ENCODE peak calls at places on chromosomes 4 and X, in four cellular contexts. T is K562, Y is GM12878, D is H1. L is an unnamed sample.
A peak's percentile ranks its signal among the peaks of the same experiment; 100 is the strongest.

GRCh38 chrX:10722804-10723364 is 102.5 kb upstream of the MID1 start:
- DNase-seq in T (peak; percentile 49), Y (no peak), D (peak; percentile 76), L (peak; percentile 65)

GRCh38 chr4:152089564-152089963 is 328.8 kb upstream of the GATB start:
- DNase-seq in T (no peak), Y (no peak), D (no peak), L (no peak)

GRCh38 chrX:106711375-106711774 is 15.1 kb upstream of the RNF128 start:
- DNase-seq in T (no peak), Y (no peak), D (no peak), L (no peak)

GRCh38 chr4:53932784-53933183 is 131.6 kb downstream of the CHIC2 start:
- DNase-seq in T (no peak), Y (no peak), D (no peak), L (no peak)

GRCh38 chr4:145796338-145796737 is 116.4 kb downstream of the C4orf51 start:
- DNase-seq in T (no peak), Y (no peak), D (no peak), L (no peak)

GRCh38 chr4:167897116-167897515 is 195.2 kb upstream of the ANXA10 start:
- DNase-seq in T (no peak), Y (no peak), D (no peak), L (peak; percentile 15)

GRCh38 chrX:42770566-42770965 is 7.4 kb downstream of the PPP1R2C start:
- DNase-seq in T (no peak), Y (no peak), D (no peak), L (no peak)

GRCh38 chrX:13064599-13065143 is 20.3 kb upstream of the FAM9C start:
- DNase-seq in T (no peak), Y (no peak), D (no peak), L (no peak)

GRCh38 chrX:11893933-11894710 is 136.1 kb downstream of the MSL3 start:
- DNase-seq in T (no peak), Y (no peak), D (no peak), L (no peak)

GRCh38 chr4:133910165-133910564 is 291.4 kb downstream of the PABPC4L start:
- DNase-seq in T (no peak), Y (no peak), D (no peak), L (no peak)

GRCh38 chrX:42934020-42934701 is 156.2 kb upstream of the PPP1R2C start:
- DNase-seq in T (no peak), Y (peak; percentile 75), D (no peak), L (no peak)

GRCh38 chr4:67475155-67475554 is 70.1 kb downstream of the CENPC start:
- DNase-seq in T (no peak), Y (no peak), D (no peak), L (no peak)

GRCh38 chrX:78104447-78105176 is 564 bp downstream of the PGK1 start:
- DNase-seq in T (peak; percentile 38), Y (no peak), D (no peak), L (peak; percentile 19)

GRCh38 chr4:82275431-82276423 is 98.1 kb downstream of the HNRNPD start:
- DNase-seq in T (peak; percentile 49), Y (no peak), D (peak; percentile 49), L (no peak)

GRCh38 chr4:54066718-54067129 is 2.3 kb upstream of the CHIC2 start:
- DNase-seq in T (peak; percentile 70), Y (no peak), D (no peak), L (no peak)

GRCh38 chr4:154595807-154596206 is 5.3 kb upstream of the FGA start:
- DNase-seq in T (no peak), Y (no peak), D (no peak), L (no peak)

GRCh38 chrX:81174286-81174685 is 27.4 kb downstream of the HMGN5 start:
- DNase-seq in T (no peak), Y (no peak), D (no peak), L (no peak)

GRCh38 chr4:150782311-150782710 is 200.4 kb downstream of the MAB21L2 start:
- DNase-seq in T (no peak), Y (no peak), D (no peak), L (peak; percentile 10)

GRCh38 chr4:65669008-65669971 is 999 bp downstream of the EPHA5 start:
- DNase-seq in T (no peak), Y (no peak), D (peak; percentile 71), L (peak; percentile 22)

GRCh38 chr4:7004331-7004730 is 38.8 kb upstream of the TADA2B start:
- DNase-seq in T (no peak), Y (no peak), D (no peak), L (no peak)

GRCh38 chr4:93781198-93781597 is 47.4 kb upstream of the ATOH1 start:
- DNase-seq in T (no peak), Y (no peak), D (no peak), L (no peak)

GRCh38 chrX:8851487-8851886 is 50.3 kb upstream of the FAM9A start:
- DNase-seq in T (no peak), Y (no peak), D (no peak), L (no peak)

GRCh38 chr4:110533590-110533910 is 57.6 kb downstream of the ENPEP start:
- DNase-seq in T (no peak), Y (no peak), D (no peak), L (no peak)

GRCh38 chr4:82201805-82202636 is 171.8 kb downstream of the HNRNPD start:
- DNase-seq in T (peak; percentile 23), Y (no peak), D (peak; percentile 71), L (peak; percentile 17)

GRCh38 chrX:134604701-134605271 is 53.5 kb downstream of the PLAC1 start:
- DNase-seq in T (no peak), Y (no peak), D (no peak), L (no peak)

GRCh38 chrX:6852121-6852520 is 295.4 kb upstream of the STS start:
- DNase-seq in T (no peak), Y (no peak), D (no peak), L (no peak)

GRCh38 chrX:114581528-114582263 is 2.2 kb upstream of the HTR2C start:
- DNase-seq in T (no peak), Y (no peak), D (peak; percentile 50), L (peak; percentile 30)

GRCh38 chr4:146318894-146319293 is 104.6 kb downstream of the REELD1 start:
- DNase-seq in T (no peak), Y (no peak), D (no peak), L (no peak)

GRCh38 chr4:124685851-124686250 is 26.7 kb downstream of the ANKRD50 start:
- DNase-seq in T (no peak), Y (no peak), D (no peak), L (no peak)

GRCh38 chr4:95213361-95213760 is 335.4 kb downstream of the UNC5C start:
- DNase-seq in T (no peak), Y (no peak), D (no peak), L (no peak)

GRCh38 chrX:101347859-101348451 is 587 bp downstream of the TIMM8A start:
- DNase-seq in T (peak; percentile 38), Y (no peak), D (no peak), L (peak; percentile 46)

GRCh38 chr4:99979872-99980271 is 29.8 kb upstream of the H2AZ1 start:
- DNase-seq in T (no peak), Y (no peak), D (no peak), L (no peak)

DNA sequence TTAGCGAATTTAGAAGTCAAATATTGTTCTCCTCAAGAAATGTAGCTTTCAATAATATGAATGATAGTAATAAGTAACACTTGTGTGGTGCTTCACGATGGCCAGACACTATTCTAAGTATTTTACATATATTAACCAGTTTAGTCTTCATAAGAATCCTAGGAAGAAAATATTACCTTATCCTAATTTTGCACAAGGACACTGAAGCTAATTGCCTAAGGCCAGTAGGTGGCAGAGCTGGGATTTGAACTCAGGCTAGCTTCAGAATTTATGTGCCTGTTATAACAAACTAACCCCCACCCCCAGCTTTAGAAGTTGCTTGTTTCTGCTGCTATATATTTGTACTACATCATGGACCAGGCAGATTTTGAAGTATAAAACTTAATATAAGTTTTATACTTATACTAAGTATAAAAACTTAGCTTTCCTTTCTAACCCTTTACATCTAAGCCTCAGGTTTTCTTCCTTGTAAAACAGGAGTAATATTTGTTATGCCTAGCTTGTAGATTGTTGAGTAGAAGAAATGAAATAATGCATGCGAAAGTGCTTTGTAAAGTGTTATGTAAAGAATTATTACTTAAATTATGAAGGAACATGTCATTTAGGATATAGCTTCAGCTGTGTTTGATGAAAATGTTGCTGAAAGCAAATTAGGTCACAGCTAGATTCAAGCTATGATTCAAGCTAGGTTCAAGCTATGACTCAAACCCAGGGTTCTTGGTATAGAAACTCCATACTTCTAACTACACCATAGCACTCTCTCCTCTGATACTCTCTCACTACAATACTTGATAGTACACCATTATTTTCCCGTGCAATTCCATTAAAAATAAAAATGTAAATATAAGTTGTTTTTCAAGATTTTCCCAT is 4.2 kb upstream of the CDS1 start:
- DNase-seq in T (peak; percentile 29), Y (no peak), D (no peak), L (peak; percentile 17)
- H2AFZ ChIP-seq in T (no peak overlapping the region), Y (no peak overlapping the region), D (no peak overlapping the region), L (no peak overlapping the region)

GRCh38 chr4:164748375-164748774 is 5.6 kb upstream of the SMIM31 start:
- DNase-seq in T (no peak), Y (no peak), D (no peak), L (peak; percentile 13)
- TF ChIP-seq NRF1 in T (no peak), Y (no peak), D (no peak), L (no peak)

DNA sequence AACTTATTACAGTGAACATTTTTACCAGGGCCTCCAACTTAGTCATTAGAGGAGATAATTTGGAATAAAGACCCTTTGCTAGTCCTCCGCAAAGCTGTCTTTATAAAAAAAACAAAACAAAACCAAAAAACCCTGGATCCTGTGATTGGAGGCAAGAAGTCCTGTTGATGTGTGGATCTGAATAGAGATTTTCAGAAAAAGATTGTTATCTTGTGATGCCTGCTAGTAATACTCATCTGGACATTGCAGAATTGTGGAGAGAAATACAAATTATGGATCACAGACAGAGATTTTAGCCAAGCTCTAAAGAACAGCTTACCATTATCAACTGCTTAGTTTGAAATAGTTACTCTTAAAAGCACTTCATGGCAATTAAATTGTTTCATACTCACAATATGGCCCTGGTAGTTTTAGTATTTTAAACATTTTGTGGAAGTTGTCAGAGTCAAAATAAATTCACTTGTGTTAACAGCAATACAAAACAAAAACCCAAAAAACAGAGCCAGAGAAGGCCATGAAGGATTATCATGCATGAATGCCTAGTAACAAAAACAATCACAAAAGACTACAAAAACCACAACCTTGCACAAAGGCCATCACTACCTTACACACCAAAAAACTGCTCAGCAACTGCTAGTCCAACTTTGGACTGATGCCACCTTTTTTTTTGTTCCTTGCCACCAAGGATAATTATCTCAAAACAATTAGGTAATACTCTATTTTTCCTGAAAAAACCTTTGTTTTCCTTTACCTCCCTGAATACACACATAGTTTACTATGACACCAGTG is 514.5 kb upstream of the SLIT2 start:
- DNase-seq in T (no peak), Y (no peak), D (no peak), L (no peak)
- H2AFZ ChIP-seq in T (no peak overlapping the region), Y (no peak overlapping the region), D (no peak overlapping the region), L (no peak overlapping the region)

GRCh38 chr4:20490734-20491133 is 209.5 kb upstream of the PACRGL start:
- DNase-seq in T (no peak), Y (no peak), D (no peak), L (no peak)

GRCh38 chr4:20496078-20496477 is 204.2 kb upstream of the PACRGL start:
- DNase-seq in T (no peak), Y (no peak), D (no peak), L (no peak)

DNA sequence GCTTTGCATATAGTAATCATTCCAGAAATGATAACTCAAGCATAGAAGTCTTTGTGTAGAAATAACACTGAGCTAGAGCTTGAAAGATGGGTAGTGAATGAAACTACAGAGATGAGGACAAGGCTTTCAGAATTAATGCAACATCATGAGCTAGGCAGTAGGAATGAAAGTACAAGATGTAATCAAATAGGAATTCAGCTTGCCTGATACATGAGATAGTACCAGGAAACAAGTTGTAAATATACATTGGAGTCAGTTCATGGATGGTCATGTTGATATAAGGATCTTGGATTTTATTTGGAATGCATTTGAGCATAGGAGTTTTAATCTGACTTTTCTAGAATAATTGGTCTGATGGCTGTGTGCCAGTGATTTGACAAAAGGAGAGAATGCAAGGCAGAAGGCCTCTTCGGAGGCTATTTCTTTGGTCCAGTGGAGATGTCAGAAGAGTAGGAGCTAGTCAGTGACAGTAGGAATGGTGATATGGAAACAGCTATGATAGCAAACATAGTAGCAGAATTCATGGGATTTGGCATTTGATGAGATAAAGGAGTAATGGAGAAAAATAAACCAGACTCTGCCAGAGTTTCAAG is 206.4 kb upstream of the PACRGL start:
- DNase-seq in T (no peak), Y (no peak), D (no peak), L (no peak)
- TF ChIP-seq NRF1 in T (no peak), Y (no peak), D (no peak), L (no peak)